ENCODE peak calls at places on chromosomes 13 and 19, in six cellular contexts. G, P, Y, U, S and N are unnamed samples.

GRCh38 chr19:48624791-48625723 is 5.8 kb downstream of the SPHK2 start:
- DNase-seq in S (no peak), Y (no peak), P (no peak), U (no peak), G (no peak), N (no peak)

GRCh38 chr19:18284710-18285430 is 3.4 kb upstream of the JUND start:
- DNase-seq in G (no peak), P (no peak), Y (no peak), S (no peak), U (no peak), N (no peak)

GRCh38 chr13:23915308-23915707 is 18.0 kb upstream of the C1QTNF9B start:
- DNase-seq in Y (no peak), P (no peak), U (no peak), G (no peak), S (no peak), N (no peak)

GRCh38 chr19:3969435-3970312 is 1.2 kb downstream of the DAPK3 start:
- DNase-seq in Y (peak; percentile 83), U (peak; percentile 75), S (peak; percentile 89), G (no peak), P (peak; percentile 49), N (no peak)

GRCh38 chr19:6970478-6970877 is 50.8 kb downstream of the MBD3L2B start:
- DNase-seq in G (no peak), U (no peak), Y (no peak), S (no peak), P (no peak), N (no peak)

GRCh38 chr19:46000497-46001246 is 5.4 kb downstream of the CCDC61 start:
- DNase-seq in P (no peak), G (no peak), U (peak; percentile 60), Y (no peak), S (no peak), N (peak; percentile 7)

GRCh38 chr19:40717880-40718773 is 1.2 kb downstream of the ITPKC start:
- DNase-seq in U (peak; percentile 26), S (peak; percentile 18), Y (peak; percentile 23), G (peak; percentile 90), P (peak; percentile 62), N (no peak)

GRCh38 chr13:41952749-41953148 is 8.2 kb downstream of the VWA8 start:
- DNase-seq in S (no peak), U (no peak), G (no peak), P (no peak), Y (no peak), N (no peak)

GRCh38 chr13:93361703-93362102 is 135.1 kb downstream of the GPC6 start:
- DNase-seq in U (no peak), P (no peak), G (no peak), S (no peak), Y (no peak), N (no peak)

GRCh38 chr13:28716511-28716910 is 2.3 kb downstream of the SLC46A3 start:
- DNase-seq in P (no peak), S (peak; percentile 81), G (no peak), U (peak; percentile 78), Y (peak; percentile 97), N (no peak)

GRCh38 chr13:111006508-111007031 is 91.7 kb upstream of the ANKRD10 start:
- DNase-seq in Y (peak; percentile 89), P (peak; percentile 88), S (peak; percentile 88), G (peak; percentile 92), U (no peak), N (no peak)

GRCh38 chr13:31374682-31375081 is 174.9 kb downstream of the B3GLCT start:
- DNase-seq in U (no peak), S (no peak), Y (no peak), P (no peak), G (no peak), N (no peak)

GRCh38 chr13:41268764-41269163 is 5.4 kb upstream of the MTRF1 start:
- DNase-seq in U (no peak), Y (peak; percentile 33), G (no peak), S (no peak), P (no peak), N (no peak)

GRCh38 chr13:26719356-26719945 is 41.1 kb downstream of the GPR12 start:
- DNase-seq in Y (no peak), G (no peak), U (no peak), P (no peak), S (peak; percentile 3), N (no peak)